ENCODE peak calls at places on chromosomes 6 and 20, in five cellular contexts. One of them, this sample, is unnamed.
A peak's percentile ranks its signal among the peaks of the same experiment; 100 is the strongest.

GRCh38 chr6:105402090-105402980 is 547 bp downstream of the PREP start:
- DNase-seq in adrenal gland: peak; percentile 45
- DNase-seq in pancreas: peak; percentile 74
- DNase-seq in esophagus muscularis mucosa: peak; percentile 39
- DNase-seq in naive thymus-derived CD4-positive, alpha-beta T cell: peak; percentile 11
- DNase-seq in this sample: no peak

GRCh38 chr20:45300961-45301360 is 5.7 kb upstream of the RBPJL start:
- DNase-seq in adrenal gland: no peak
- DNase-seq in pancreas: no peak
- DNase-seq in naive thymus-derived CD4-positive, alpha-beta T cell: no peak
- DNase-seq in esophagus muscularis mucosa: no peak
- DNase-seq in this sample: no peak

GRCh38 chr6:46909371-46909770 is 12.4 kb downstream of the ADGRF5 start:
- DNase-seq in adrenal gland: no peak
- DNase-seq in esophagus muscularis mucosa: no peak
- DNase-seq in naive thymus-derived CD4-positive, alpha-beta T cell: no peak
- DNase-seq in pancreas: no peak
- DNase-seq in this sample: no peak

GRCh38 chr6:163793584-163793983 is 379.1 kb downstream of the QKI start:
- DNase-seq in pancreas: no peak
- DNase-seq in adrenal gland: no peak
- DNase-seq in naive thymus-derived CD4-positive, alpha-beta T cell: no peak
- DNase-seq in esophagus muscularis mucosa: no peak
- DNase-seq in this sample: no peak

GRCh38 chr6:73340048-73340447 is 14.0 kb downstream of the DPPA5 start:
- DNase-seq in naive thymus-derived CD4-positive, alpha-beta T cell: no peak
- DNase-seq in pancreas: no peak
- DNase-seq in esophagus muscularis mucosa: no peak
- DNase-seq in adrenal gland: no peak
- DNase-seq in this sample: no peak

GRCh38 chr6:163986313-163986712 is 571.8 kb downstream of the QKI start:
- DNase-seq in esophagus muscularis mucosa: peak; percentile 53
- DNase-seq in adrenal gland: peak; percentile 60
- DNase-seq in naive thymus-derived CD4-positive, alpha-beta T cell: no peak
- DNase-seq in pancreas: no peak
- DNase-seq in this sample: no peak

GRCh38 chr6:36323062-36323461 is 13.6 kb downstream of the BNIP5 start:
- DNase-seq in pancreas: no peak
- DNase-seq in naive thymus-derived CD4-positive, alpha-beta T cell: no peak
- DNase-seq in adrenal gland: no peak
- DNase-seq in esophagus muscularis mucosa: no peak
- DNase-seq in this sample: no peak

GRCh38 chr6:169934699-169935347 is 183.4 kb downstream of the ERMARD start:
- DNase-seq in esophagus muscularis mucosa: no peak
- DNase-seq in adrenal gland: no peak
- DNase-seq in naive thymus-derived CD4-positive, alpha-beta T cell: no peak
- DNase-seq in pancreas: no peak
- DNase-seq in this sample: no peak

GRCh38 chr20:23078351-23078993 is 7.7 kb downstream of the CD93 start:
- DNase-seq in adrenal gland: no peak
- DNase-seq in naive thymus-derived CD4-positive, alpha-beta T cell: no peak
- DNase-seq in esophagus muscularis mucosa: no peak
- DNase-seq in pancreas: no peak
- DNase-seq in this sample: no peak

GRCh38 chr6:157563611-157564284 is 182.8 kb downstream of the ZDHHC14 start:
- DNase-seq in adrenal gland: no peak
- DNase-seq in esophagus muscularis mucosa: peak; percentile 62
- DNase-seq in naive thymus-derived CD4-positive, alpha-beta T cell: no peak
- DNase-seq in pancreas: no peak
- DNase-seq in this sample: no peak

GRCh38 chr6:52389626-52390360 is 27.8 kb downstream of the PAQR8 start:
- DNase-seq in adrenal gland: peak; percentile 61
- DNase-seq in pancreas: peak; percentile 75
- DNase-seq in esophagus muscularis mucosa: no peak
- DNase-seq in naive thymus-derived CD4-positive, alpha-beta T cell: peak; percentile 62
- DNase-seq in this sample: peak; percentile 89

GRCh38 chr6:133553652-133554051 is 312.5 kb downstream of the EYA4 start:
- DNase-seq in esophagus muscularis mucosa: no peak
- DNase-seq in pancreas: no peak
- DNase-seq in naive thymus-derived CD4-positive, alpha-beta T cell: no peak
- DNase-seq in adrenal gland: peak; percentile 42
- DNase-seq in this sample: no peak

GRCh38 chr20:49999329-49999728 is 16.5 kb downstream of the SNAI1 start:
- DNase-seq in pancreas: no peak
- DNase-seq in esophagus muscularis mucosa: no peak
- DNase-seq in naive thymus-derived CD4-positive, alpha-beta T cell: no peak
- DNase-seq in adrenal gland: no peak
- DNase-seq in this sample: no peak

GRCh38 chr6:161057103-161058091 is 65.8 kb downstream of the MAP3K4 start:
- DNase-seq in naive thymus-derived CD4-positive, alpha-beta T cell: no peak
- DNase-seq in adrenal gland: no peak
- DNase-seq in esophagus muscularis mucosa: no peak
- DNase-seq in pancreas: no peak
- DNase-seq in this sample: no peak

GRCh38 chr6:97423190-97423589 is 140.2 kb upstream of the MMS22L start:
- DNase-seq in naive thymus-derived CD4-positive, alpha-beta T cell: no peak
- DNase-seq in esophagus muscularis mucosa: no peak
- DNase-seq in pancreas: no peak
- DNase-seq in adrenal gland: no peak
- DNase-seq in this sample: no peak

GRCh38 chr6:161418458-161418945 is 144.6 kb upstream of the AGPAT4 start:
- DNase-seq in esophagus muscularis mucosa: no peak
- DNase-seq in adrenal gland: peak; percentile 32
- DNase-seq in naive thymus-derived CD4-positive, alpha-beta T cell: peak; percentile 2
- DNase-seq in pancreas: no peak
- DNase-seq in this sample: peak; percentile 79

GRCh38 chr20:33370296-33370695 is 31.0 kb downstream of the CDK5RAP1 start:
- DNase-seq in naive thymus-derived CD4-positive, alpha-beta T cell: peak; percentile 62
- DNase-seq in pancreas: no peak
- DNase-seq in esophagus muscularis mucosa: no peak
- DNase-seq in adrenal gland: no peak
- DNase-seq in this sample: no peak

GRCh38 chr20:46568570-46569129 is 18.2 kb upstream of the OCSTAMP start:
- DNase-seq in pancreas: peak; percentile 98
- DNase-seq in esophagus muscularis mucosa: no peak
- DNase-seq in naive thymus-derived CD4-positive, alpha-beta T cell: no peak
- DNase-seq in adrenal gland: peak; percentile 96
- DNase-seq in this sample: peak; percentile 79

GRCh38 chr6:1871936-1872335 is 262.2 kb downstream of the FOXC1 start:
- DNase-seq in adrenal gland: no peak
- DNase-seq in naive thymus-derived CD4-positive, alpha-beta T cell: no peak
- DNase-seq in esophagus muscularis mucosa: no peak
- DNase-seq in pancreas: peak; percentile 60
- DNase-seq in this sample: no peak

GRCh38 chr20:51267679-51268078 is 244.8 kb upstream of the KCNG1 start:
- DNase-seq in pancreas: no peak
- DNase-seq in esophagus muscularis mucosa: no peak
- DNase-seq in naive thymus-derived CD4-positive, alpha-beta T cell: no peak
- DNase-seq in adrenal gland: no peak
- DNase-seq in this sample: no peak

GRCh38 chr6:126038234-126038633 is 51.9 kb downstream of the TRMT11 start:
- DNase-seq in pancreas: no peak
- DNase-seq in adrenal gland: no peak
- DNase-seq in naive thymus-derived CD4-positive, alpha-beta T cell: no peak
- DNase-seq in esophagus muscularis mucosa: no peak
- DNase-seq in this sample: no peak

GRCh38 chr20:45223136-45223535 is 2.0 kb downstream of the SEMG2 start:
- DNase-seq in naive thymus-derived CD4-positive, alpha-beta T cell: no peak
- DNase-seq in adrenal gland: no peak
- DNase-seq in pancreas: no peak
- DNase-seq in esophagus muscularis mucosa: no peak
- DNase-seq in this sample: no peak

GRCh38 chr6:117167520-117168271 is 97.7 kb upstream of the VGLL2 start:
- DNase-seq in naive thymus-derived CD4-positive, alpha-beta T cell: no peak
- DNase-seq in pancreas: no peak
- DNase-seq in esophagus muscularis mucosa: no peak
- DNase-seq in adrenal gland: no peak
- DNase-seq in this sample: no peak

GRCh38 chr6:15246217-15247211 is 645 bp downstream of the JARID2 start:
- DNase-seq in adrenal gland: no peak
- DNase-seq in pancreas: no peak
- DNase-seq in naive thymus-derived CD4-positive, alpha-beta T cell: peak; percentile 47
- DNase-seq in esophagus muscularis mucosa: no peak
- DNase-seq in this sample: no peak

GRCh38 chr20:10673176-10673830 is 496 bp downstream of the JAG1 start:
- DNase-seq in pancreas: peak; percentile 80
- DNase-seq in esophagus muscularis mucosa: no peak
- DNase-seq in adrenal gland: no peak
- DNase-seq in naive thymus-derived CD4-positive, alpha-beta T cell: no peak
- DNase-seq in this sample: peak; percentile 61

GRCh38 chr6:27672113-27672799 is 199.4 kb upstream of the ZNF184 start:
- DNase-seq in esophagus muscularis mucosa: no peak
- DNase-seq in adrenal gland: no peak
- DNase-seq in naive thymus-derived CD4-positive, alpha-beta T cell: no peak
- DNase-seq in pancreas: no peak
- DNase-seq in this sample: no peak
- H3K4me3 ChIP-seq in esophagus muscularis mucosa: no peak overlapping the region
- H3K4me3 ChIP-seq in adrenal gland: no peak overlapping the region
- H3K4me3 ChIP-seq in naive thymus-derived CD4-positive, alpha-beta T cell: no peak overlapping the region
- H3K4me3 ChIP-seq in pancreas: no peak overlapping the region
- H3K4me3 ChIP-seq in this sample: no peak overlapping the region

DNA sequence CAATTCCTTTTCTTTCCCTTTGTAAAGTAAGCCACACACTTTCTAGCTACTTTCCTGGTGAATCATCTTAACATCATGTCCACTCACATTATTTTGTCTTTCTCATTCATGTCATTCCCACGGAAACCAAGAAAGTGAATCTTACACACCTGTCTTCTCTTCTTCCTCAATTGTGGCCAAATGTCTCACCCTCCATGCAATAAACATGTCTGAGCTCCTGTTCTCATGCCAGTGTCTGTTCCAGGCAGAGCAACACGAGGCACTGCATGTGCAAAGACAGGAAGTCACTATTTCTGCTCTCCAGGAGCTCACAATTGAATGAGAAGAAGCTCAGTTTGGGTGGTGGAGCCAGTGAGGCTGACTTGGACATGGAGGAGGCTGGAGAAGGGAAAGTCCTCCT is 29.0 kb upstream of the TMEM244 start:
- DNase-seq in naive thymus-derived CD4-positive, alpha-beta T cell: no peak
- DNase-seq in esophagus muscularis mucosa: no peak
- DNase-seq in adrenal gland: no peak
- DNase-seq in pancreas: no peak
- DNase-seq in this sample: no peak
- H3K4me1 ChIP-seq in naive thymus-derived CD4-positive, alpha-beta T cell: no peaks in the 10 kb centered on the region
- H3K4me1 ChIP-seq in esophagus muscularis mucosa: no peaks in the 10 kb centered on the region
- H3K4me1 ChIP-seq in adrenal gland: no peaks in the 10 kb centered on the region
- H3K4me1 ChIP-seq in pancreas: no peaks in the 10 kb centered on the region
- H3K4me1 ChIP-seq in this sample: no peaks in the 10 kb centered on the region

DNA sequence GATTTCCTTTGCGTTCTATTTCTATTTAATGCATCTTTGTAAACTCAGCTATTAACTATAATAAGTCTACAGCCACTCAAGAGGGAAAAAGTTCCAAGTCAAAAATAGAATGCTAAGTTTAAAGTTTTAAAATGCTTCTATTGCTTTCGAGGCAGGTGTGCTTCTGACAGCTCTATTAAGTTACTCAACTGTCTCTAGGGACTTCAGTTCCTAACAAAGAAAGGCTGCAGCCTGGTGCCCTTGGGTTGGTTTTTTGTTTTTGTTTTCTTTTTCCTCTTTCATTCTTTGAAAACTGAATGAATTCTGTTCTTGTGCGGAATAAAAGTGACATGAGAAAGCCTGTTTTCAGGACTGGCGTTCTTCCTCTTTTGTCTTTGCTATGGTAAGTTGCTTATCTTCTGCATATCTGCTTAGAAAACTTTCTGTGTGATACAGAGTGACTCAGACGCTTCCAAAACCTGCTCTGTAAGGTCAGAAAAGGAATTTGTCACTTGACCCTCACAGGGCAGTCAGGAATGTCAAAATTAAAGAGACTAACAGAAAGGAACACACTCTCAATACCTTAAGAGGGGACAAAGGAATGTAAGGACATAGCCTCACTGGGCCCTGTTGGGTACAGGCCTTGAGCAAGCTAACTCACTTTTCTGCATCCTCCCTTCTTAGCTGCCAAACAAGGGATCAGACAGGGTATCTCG is 56.1 kb upstream of the NHSL1 start:
- DNase-seq in adrenal gland: no peak
- DNase-seq in naive thymus-derived CD4-positive, alpha-beta T cell: no peak
- DNase-seq in pancreas: no peak
- DNase-seq in esophagus muscularis mucosa: no peak
- DNase-seq in this sample: no peak
- H3K4me3 ChIP-seq in adrenal gland: no peak overlapping the region
- H3K4me3 ChIP-seq in naive thymus-derived CD4-positive, alpha-beta T cell: no peak overlapping the region
- H3K4me3 ChIP-seq in pancreas: no peak overlapping the region
- H3K4me3 ChIP-seq in esophagus muscularis mucosa: no peak overlapping the region
- H3K4me3 ChIP-seq in this sample: no peak overlapping the region

GRCh38 chr6:24720131-24720603 is 1.2 kb upstream of the C6orf62 start:
- DNase-seq in esophagus muscularis mucosa: no peak
- DNase-seq in adrenal gland: peak; percentile 49
- DNase-seq in pancreas: peak; percentile 81
- DNase-seq in naive thymus-derived CD4-positive, alpha-beta T cell: peak; percentile 75
- DNase-seq in this sample: peak; percentile 87
- H3K4me1 ChIP-seq in esophagus muscularis mucosa: peaks cover 15% of the 10 kb centered on the region
- H3K4me1 ChIP-seq in adrenal gland: peaks cover 38% of the 10 kb centered on the region
- H3K4me1 ChIP-seq in pancreas: peaks cover 10% of the 10 kb centered on the region
- H3K4me1 ChIP-seq in naive thymus-derived CD4-positive, alpha-beta T cell: peaks cover 37% of the 10 kb centered on the region
- H3K4me1 ChIP-seq in this sample: peaks cover 23% of the 10 kb centered on the region

DNA sequence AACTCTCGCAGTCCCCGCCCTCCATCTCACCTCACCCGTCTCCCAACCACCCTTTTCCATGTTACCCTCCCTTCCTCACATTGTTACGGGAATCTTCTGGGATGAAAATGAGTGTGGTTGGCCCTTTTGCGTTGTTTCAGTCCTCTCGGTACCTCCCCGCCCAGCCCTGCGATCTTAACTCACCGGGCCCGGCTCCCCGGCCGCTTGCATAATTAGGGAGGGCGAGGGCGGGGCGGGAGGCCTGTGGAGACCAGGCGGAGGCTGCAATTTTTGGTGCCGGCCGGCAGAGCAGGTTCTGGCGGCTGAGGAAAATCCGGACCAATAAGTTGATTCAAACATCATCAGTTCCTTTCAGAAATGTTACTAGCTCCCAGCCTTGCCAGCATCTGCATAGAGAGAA is 25.2 kb downstream of the TFAP2B start:
- DNase-seq in naive thymus-derived CD4-positive, alpha-beta T cell: no peak
- DNase-seq in adrenal gland: no peak
- DNase-seq in pancreas: no peak
- DNase-seq in esophagus muscularis mucosa: no peak
- DNase-seq in this sample: no peak
- H3K4me3 ChIP-seq in naive thymus-derived CD4-positive, alpha-beta T cell: no peak overlapping the region
- H3K4me3 ChIP-seq in adrenal gland: no peak overlapping the region
- H3K4me3 ChIP-seq in pancreas: no peak overlapping the region
- H3K4me3 ChIP-seq in esophagus muscularis mucosa: no peak overlapping the region
- H3K4me3 ChIP-seq in this sample: no peak overlapping the region

GRCh38 chr6:32933661-32934085 is 7.2 kb downstream of the HLA-DMB start:
- DNase-seq in adrenal gland: peak; percentile 76
- DNase-seq in pancreas: peak; percentile 86
- DNase-seq in naive thymus-derived CD4-positive, alpha-beta T cell: peak; percentile 47
- DNase-seq in esophagus muscularis mucosa: no peak
- DNase-seq in this sample: peak; percentile 96
- H3K4me1 ChIP-seq in adrenal gland: no peaks in the 10 kb centered on the region
- H3K4me1 ChIP-seq in pancreas: no peaks in the 10 kb centered on the region
- H3K4me1 ChIP-seq in naive thymus-derived CD4-positive, alpha-beta T cell: no peaks in the 10 kb centered on the region
- H3K4me1 ChIP-seq in esophagus muscularis mucosa: no peaks in the 10 kb centered on the region
- H3K4me1 ChIP-seq in this sample: no peaks in the 10 kb centered on the region

GRCh38 chr6:7902867-7903266 is 7.7 kb downstream of the TXNDC5 start:
- DNase-seq in naive thymus-derived CD4-positive, alpha-beta T cell: no peak
- DNase-seq in adrenal gland: no peak
- DNase-seq in esophagus muscularis mucosa: no peak
- DNase-seq in pancreas: no peak
- DNase-seq in this sample: no peak
- H3K4me3 ChIP-seq in naive thymus-derived CD4-positive, alpha-beta T cell: no peak overlapping the region
- H3K4me3 ChIP-seq in adrenal gland: no peak overlapping the region
- H3K4me3 ChIP-seq in esophagus muscularis mucosa: no peak overlapping the region
- H3K4me3 ChIP-seq in pancreas: no peak overlapping the region
- H3K4me3 ChIP-seq in this sample: no peak overlapping the region

This sample was measured in mucosa of descending colon.